ENCODE peak calls at places on chromosomes 7 and 10, in nine cellular contexts. O is GM23338, L is heart left ventricle, G is H7, E is bronchial epithelial cell, I is lower leg skin, V is WERI-Rb-1, S is psoas muscle, C is AG04450. Y is an unnamed sample.

GRCh38 chr7:25720427-25720826 is 431.6 kb upstream of the NFE2L3 start:
- DNase-seq in O (peak), L (no peak), G (peak), E (peak), I (no peak), V (peak), S (no peak), C (no peak), Y (no peak)

GRCh38 chr7:114109299-114109698 is 190.5 kb upstream of the PPP1R3A start:
- DNase-seq in O (no peak), L (no peak), G (no peak), E (peak), I (no peak), V (no peak), S (no peak), C (no peak), Y (no peak)

GRCh38 chr7:122143376-122143750 is 686 bp downstream of the AASS start:
- DNase-seq in O (no peak), L (peak), G (peak), E (no peak), I (no peak), V (no peak), S (peak), C (no peak), Y (no peak)

GRCh38 chr7:5586279-5586962 is 162.8 kb upstream of the TNRC18 start:
- DNase-seq in O (peak), L (no peak), G (peak), E (peak), I (no peak), V (peak), S (no peak), C (no peak), Y (no peak)

GRCh38 chr7:73721237-73721848 is 1.9 kb upstream of the STX1A start:
- DNase-seq in O (no peak), L (peak), G (peak), E (no peak), I (no peak), V (no peak), S (peak), C (no peak), Y (no peak)

GRCh38 chr7:139869886-139870285 is 40.8 kb downstream of the TBXAS1 start:
- DNase-seq in O (no peak), L (no peak), G (no peak), E (no peak), I (no peak), V (no peak), S (no peak), C (no peak), Y (no peak)

GRCh38 chr10:106439366-106439765 is 725.1 kb downstream of the SORCS1 start:
- DNase-seq in O (no peak), L (no peak), G (no peak), E (peak), I (no peak), V (no peak), S (no peak), C (no peak), Y (no peak)

GRCh38 chr10:123134915-123135414 is 805 bp upstream of the HMX3 start:
- DNase-seq in O (peak), L (no peak), G (peak), E (no peak), I (no peak), V (no peak), S (no peak), C (no peak), Y (no peak)

GRCh38 chr7:31747553-31747952 is 60.5 kb downstream of the PPP1R17 start:
- DNase-seq in O (no peak), L (no peak), G (no peak), E (peak), I (no peak), V (no peak), S (no peak), C (no peak), Y (no peak)

GRCh38 chr7:39613577-39613976 is 9.8 kb upstream of the RALA start:
- DNase-seq in O (no peak), L (no peak), G (no peak), E (peak), I (no peak), V (no peak), S (no peak), C (no peak), Y (no peak)

GRCh38 chr10:117903854-117904253 is 142.9 kb downstream of the RAB11FIP2 start:
- DNase-seq in O (no peak), L (no peak), G (no peak), E (no peak), I (no peak), V (no peak), S (no peak), C (no peak), Y (no peak)

GRCh38 chr7:50824882-50825281 is 42.2 kb upstream of the GRB10 start:
- DNase-seq in O (no peak), L (no peak), G (no peak), E (peak), I (no peak), V (no peak), S (no peak), C (no peak), Y (no peak)

GRCh38 chr10:122233857-122234348 is 37.2 kb upstream of the BTBD16 start:
- DNase-seq in O (no peak), L (peak), G (no peak), E (no peak), I (no peak), V (no peak), S (peak), C (no peak), Y (no peak)

GRCh38 chr7:16693601-16694318 is 47.8 kb downstream of the BZW2 start:
- DNase-seq in O (no peak), L (no peak), G (no peak), E (no peak), I (no peak), V (no peak), S (no peak), C (no peak), Y (no peak)

GRCh38 chr7:146635200-146636032 is 518.8 kb downstream of the CNTNAP2 start:
- DNase-seq in O (peak), L (no peak), G (no peak), E (no peak), I (no peak), V (no peak), S (no peak), C (no peak), Y (no peak)

GRCh38 chr7:119720541-119720940 is 552.4 kb upstream of the KCND2 start:
- DNase-seq in O (no peak), L (no peak), G (no peak), E (peak), I (no peak), V (no peak), S (no peak), C (peak), Y (no peak)

GRCh38 chr10:115558252-115558651 is 465.1 kb downstream of the ATRNL1 start:
- DNase-seq in O (peak), L (no peak), G (peak), E (no peak), I (no peak), V (no peak), S (no peak), C (no peak), Y (no peak)

GRCh38 chr7:45146531-45147379 is 10.8 kb upstream of the RAMP3 start:
- DNase-seq in O (no peak), L (no peak), G (no peak), E (no peak), I (no peak), V (peak), S (no peak), C (no peak), Y (no peak)

GRCh38 chr7:93015193-93016084 is 102.3 kb downstream of the SAMD9 start:
- DNase-seq in O (no peak), L (no peak), G (no peak), E (no peak), I (no peak), V (no peak), S (no peak), C (no peak), Y (peak)

GRCh38 chr10:102633282-102633681 is 11.0 kb upstream of the TRIM8 start:
- DNase-seq in O (no peak), L (peak), G (no peak), E (peak), I (no peak), V (no peak), S (peak), C (no peak), Y (no peak)

GRCh38 chr10:132249824-132250375 is 57.9 kb downstream of the STK32C start:
- DNase-seq in O (no peak), L (no peak), G (no peak), E (no peak), I (no peak), V (no peak), S (no peak), C (no peak), Y (no peak)

GRCh38 chr10:132250456-132251223 is 57.1 kb downstream of the STK32C start:
- DNase-seq in O (no peak), L (no peak), G (no peak), E (no peak), I (no peak), V (no peak), S (no peak), C (no peak), Y (no peak)

GRCh38 chr10:132249232-132249724 is 58.5 kb downstream of the STK32C start:
- DNase-seq in O (no peak), L (no peak), G (no peak), E (no peak), I (no peak), V (no peak), S (no peak), C (no peak), Y (no peak)

GRCh38 chr10:132247943-132248342 is 59.8 kb downstream of the STK32C start:
- DNase-seq in O (no peak), L (no peak), G (no peak), E (no peak), I (no peak), V (peak), S (no peak), C (no peak), Y (no peak)

GRCh38 chr10:132248455-132249231 is 59.1 kb downstream of the STK32C start:
- DNase-seq in O (peak), L (peak), G (peak), E (no peak), I (no peak), V (peak), S (peak), C (no peak), Y (no peak)
- H3K4me3 ChIP-seq in O (peak), L (peak), G (peak), E (peak), I (no peak), V (peak), S (peak), C (peak), Y (peak)

DNA sequence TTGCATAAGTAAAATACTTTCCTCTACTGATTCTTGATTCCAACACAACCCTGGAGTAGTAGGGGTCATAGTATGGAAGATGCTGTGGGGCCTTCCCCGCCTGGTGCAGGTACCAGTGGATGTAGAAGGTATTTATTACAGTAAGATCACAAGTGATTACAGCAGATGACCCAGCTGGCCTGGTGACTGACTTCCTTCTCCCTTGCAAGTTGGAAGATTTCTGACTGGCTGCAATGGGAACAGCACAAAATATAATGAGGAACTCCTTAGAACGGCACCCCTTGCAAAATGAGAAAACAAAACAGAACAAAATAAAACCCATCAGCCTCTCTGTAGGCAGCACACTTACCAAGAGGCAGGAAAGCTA is 61.7 kb upstream of the TARP start:
- DNase-seq in O (no peak), L (no peak), G (no peak), E (no peak), I (no peak), V (no peak), S (no peak), C (no peak), Y (no peak)
- H3K4me3 ChIP-seq in O (no peak), L (no peak), G (no peak), E (no peak), I (no peak), V (no peak), S (no peak), C (peak), Y (no peak)

GRCh38 chr10:112984756-112985155 is 34.7 kb downstream of the TCF7L2 start:
- DNase-seq in O (no peak), L (no peak), G (no peak), E (no peak), I (no peak), V (no peak), S (no peak), C (no peak), Y (no peak)

GRCh38 chr10:112983444-112984056 is 33.5 kb downstream of the TCF7L2 start:
- DNase-seq in O (no peak), L (no peak), G (no peak), E (no peak), I (no peak), V (no peak), S (no peak), C (no peak), Y (no peak)

GRCh38 chr10:112988839-112989406 is 38.9 kb downstream of the TCF7L2 start:
- DNase-seq in O (peak), L (no peak), G (no peak), E (peak), I (no peak), V (no peak), S (no peak), C (no peak), Y (no peak)

GRCh38 chr10:112985701-112986510 is 35.9 kb downstream of the TCF7L2 start:
- DNase-seq in O (no peak), L (no peak), G (no peak), E (no peak), I (no peak), V (no peak), S (no peak), C (peak), Y (no peak)

DNA sequence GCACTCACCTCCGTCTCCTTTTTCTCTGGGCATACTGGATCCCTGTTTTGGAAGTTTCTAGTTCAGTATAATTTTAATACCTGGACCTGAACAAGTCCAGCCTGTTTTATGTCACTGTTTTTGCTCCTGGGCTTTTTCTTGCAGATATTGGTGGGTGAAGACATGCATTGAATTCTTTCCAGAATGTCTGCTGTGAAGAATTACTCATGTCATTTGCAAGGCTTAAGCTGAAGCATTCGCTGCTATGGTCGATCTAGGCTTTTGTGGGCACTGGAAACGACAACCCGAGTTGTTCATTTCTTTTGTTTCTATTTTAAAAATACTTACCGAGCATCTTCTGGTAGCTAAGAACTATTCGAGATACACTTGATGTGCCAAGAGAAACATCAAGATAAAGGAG is 36.7 kb downstream of the TCF7L2 start:
- DNase-seq in O (no peak), L (no peak), G (no peak), E (peak), I (no peak), V (no peak), S (no peak), C (no peak), Y (no peak)
- H3K4me3 ChIP-seq in O (no peak), L (no peak), G (no peak), E (no peak), I (no peak), V (no peak), S (no peak), C (no peak), Y (no peak)

GRCh38 chr10:93072713-93073538 is 767 bp upstream of the CYP26A1 start:
- DNase-seq in O (peak), L (no peak), G (peak), E (no peak), I (no peak), V (no peak), S (no peak), C (no peak), Y (no peak)
- H3K4me3 ChIP-seq in O (peak), L (peak), G (peak), E (no peak), I (no peak), V (peak), S (peak), C (no peak), Y (peak)

GRCh38 chr7:111029574-111030357 is 61.2 kb upstream of the LRRN3 start:
- DNase-seq in O (no peak), L (no peak), G (no peak), E (peak), I (no peak), V (no peak), S (no peak), C (no peak), Y (no peak)
- H3K4me3 ChIP-seq in O (no peak), L (no peak), G (no peak), E (no peak), I (no peak), V (no peak), S (no peak), C (no peak), Y (no peak)

GRCh38 chr10:35126062-35126529 is 550 bp upstream of the CREM start:
- DNase-seq in O (no peak), L (no peak), G (no peak), E (no peak), I (no peak), V (no peak), S (no peak), C (no peak), Y (no peak)

GRCh38 chr10:35126530-35127288 is at the start of gene CREM:
- DNase-seq in O (peak), L (peak), G (peak), E (peak), I (peak), V (peak), S (peak), C (peak), Y (peak)

GRCh38 chr10:35127289-35127891 is 744 bp downstream of the CREM start:
- DNase-seq in O (peak), L (peak), G (peak), E (peak), I (peak), V (peak), S (peak), C (peak), Y (peak)

GRCh38 chr10:35130588-35131146 is 4.0 kb downstream of the CREM start:
- DNase-seq in O (no peak), L (no peak), G (no peak), E (peak), I (no peak), V (no peak), S (no peak), C (no peak), Y (no peak)

GRCh38 chr10:35129185-35129674 is 2.6 kb downstream of the CREM start:
- DNase-seq in O (no peak), L (no peak), G (no peak), E (no peak), I (no peak), V (no peak), S (no peak), C (no peak), Y (no peak)
- H3K4me3 ChIP-seq in O (no peak), L (no peak), G (no peak), E (no peak), I (no peak), V (no peak), S (no peak), C (no peak), Y (no peak)

DNA sequence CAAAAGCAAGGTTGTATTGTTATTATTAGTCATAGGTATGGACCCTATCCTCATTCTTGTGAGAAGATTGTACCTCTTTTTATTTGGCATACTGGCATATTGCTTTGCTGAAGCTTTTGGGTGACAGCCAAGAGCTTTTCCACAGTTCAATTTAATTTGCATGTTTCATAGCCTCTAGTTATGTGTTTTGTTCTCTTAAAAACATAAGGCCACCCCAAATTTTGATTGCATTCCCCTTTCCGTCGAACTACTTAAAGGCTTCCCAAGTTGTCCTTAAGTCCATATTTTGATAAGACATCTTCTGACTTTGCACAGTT is 1.6 kb downstream of the MCU start:
- DNase-seq in O (no peak), L (no peak), G (no peak), E (peak), I (no peak), V (no peak), S (no peak), C (no peak), Y (no peak)
- H3K4me3 ChIP-seq in O (peak), L (peak), G (no peak), E (peak), I (no peak), V (no peak), S (peak), C (peak), Y (peak)

GRCh38 chr10:93435621-93436385 is 46.3 kb downstream of the MYOF start:
- DNase-seq in O (peak), L (no peak), G (peak), E (no peak), I (no peak), V (no peak), S (no peak), C (no peak), Y (no peak)
- H3K4me3 ChIP-seq in O (no peak), L (no peak), G (no peak), E (no peak), I (no peak), V (no peak), S (no peak), C (no peak), Y (no peak)

DNA sequence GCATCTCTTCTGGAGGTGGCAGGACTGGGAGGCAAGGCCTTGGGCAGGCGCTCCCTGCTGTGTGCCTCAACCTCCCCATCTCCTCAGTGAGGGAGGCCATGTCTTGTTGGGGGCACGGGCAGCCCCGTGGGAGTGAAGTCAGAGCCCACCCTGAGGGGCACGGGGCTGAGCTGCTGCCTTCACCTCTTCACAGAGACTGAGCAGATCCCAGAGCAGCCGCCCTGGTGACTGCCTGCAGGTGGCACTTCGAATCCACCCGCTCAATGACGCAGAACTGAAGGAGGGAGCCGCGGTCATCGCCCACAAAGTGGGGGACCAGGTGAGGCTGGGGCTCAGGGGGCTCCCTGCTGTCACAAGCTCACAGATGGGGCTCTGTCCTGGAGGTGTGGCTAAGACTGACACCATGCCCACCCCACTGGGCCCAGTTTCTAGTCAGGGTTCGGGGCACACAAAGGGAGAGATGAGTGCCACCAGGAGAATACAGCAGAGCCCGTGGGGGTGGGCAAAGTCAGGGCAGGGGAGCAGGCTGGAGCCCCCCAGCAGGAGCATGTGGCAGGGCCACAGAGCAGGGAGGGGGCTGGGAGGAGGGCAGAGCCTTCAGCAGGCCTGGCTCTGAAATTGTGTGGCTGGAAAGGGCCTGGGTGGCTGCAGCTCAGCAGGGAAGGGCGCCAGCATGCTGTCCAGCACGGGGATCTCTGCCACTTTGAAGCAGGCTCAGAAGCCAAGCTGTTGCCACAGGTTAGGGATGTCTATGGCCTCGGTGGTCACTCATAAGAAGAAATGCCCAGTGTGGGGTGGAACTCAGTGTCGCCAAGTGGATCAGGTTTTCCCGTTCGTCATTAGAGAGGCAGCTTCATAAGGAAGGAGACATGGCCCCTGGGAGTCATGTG is 18.8 kb upstream of the CHST12 start:
- DNase-seq in O (peak), L (no peak), G (peak), E (no peak), I (no peak), V (peak), S (no peak), C (no peak), Y (no peak)
- H3K4me3 ChIP-seq in O (no peak), L (no peak), G (no peak), E (no peak), I (no peak), V (no peak), S (no peak), C (no peak), Y (no peak)

Y was measured in BJ.